ENCODE peak calls at places on chromosomes 11 and 22, in seven cellular contexts. G, M, J, N, U, C and K are unnamed samples.

GRCh38 chr11:79160786-79161403 is 279.9 kb downstream of the TENM4 start:
- DNase-seq in G (no peak), M (no peak), J (no peak), N (no peak), U (no peak), C (peak; percentile 60), K (no peak)

GRCh38 chr11:126231725-126232459 is 20.3 kb downstream of the FAM118B start:
- DNase-seq in G (no peak), M (no peak), J (no peak), N (peak; percentile 87), U (no peak), C (no peak), K (no peak)

GRCh38 chr11:35010656-35011055 is 94.2 kb downstream of the PDHX start:
- DNase-seq in G (no peak), M (no peak), J (no peak), N (no peak), U (no peak), C (no peak), K (no peak)

GRCh38 chr11:127866109-127866508 is 721.2 kb downstream of the ETS1 start:
- DNase-seq in G (no peak), M (no peak), J (no peak), N (no peak), U (no peak), C (peak; percentile 31), K (no peak)

GRCh38 chr22:36008565-36008964 is 20.1 kb downstream of the RBFOX2 start:
- DNase-seq in G (no peak), M (no peak), J (no peak), N (no peak), U (no peak), C (no peak), K (no peak)

GRCh38 chr11:118002010-118002540 is 15.9 kb downstream of the IL10RA start:
- DNase-seq in G (no peak), M (no peak), J (no peak), N (no peak), U (no peak), C (no peak), K (no peak)

GRCh38 chr11:113474362-113475159 is 637 bp downstream of the DRD2 start:
- DNase-seq in G (no peak), M (peak; percentile 17), J (peak; percentile 64), N (peak; percentile 64), U (peak; percentile 28), C (peak; percentile 84), K (peak; percentile 30)

GRCh38 chr11:67698247-67698646 is 23.8 kb upstream of the ALDH3B2 start:
- DNase-seq in G (peak; percentile 22), M (no peak), J (no peak), N (no peak), U (peak; percentile 49), C (no peak), K (no peak)

GRCh38 chr11:106011481-106011880 is 10.6 kb downstream of the MSANTD4 start:
- DNase-seq in G (no peak), M (no peak), J (no peak), N (no peak), U (no peak), C (no peak), K (no peak)

GRCh38 chr22:40054486-40054885 is 59.7 kb downstream of the FAM83F start:
- DNase-seq in G (no peak), M (no peak), J (no peak), N (no peak), U (no peak), C (no peak), K (no peak)

GRCh38 chr11:76610871-76611475 is 59.6 kb downstream of the LRRC32 start:
- DNase-seq in G (no peak), M (no peak), J (no peak), N (no peak), U (no peak), C (no peak), K (no peak)

DNA sequence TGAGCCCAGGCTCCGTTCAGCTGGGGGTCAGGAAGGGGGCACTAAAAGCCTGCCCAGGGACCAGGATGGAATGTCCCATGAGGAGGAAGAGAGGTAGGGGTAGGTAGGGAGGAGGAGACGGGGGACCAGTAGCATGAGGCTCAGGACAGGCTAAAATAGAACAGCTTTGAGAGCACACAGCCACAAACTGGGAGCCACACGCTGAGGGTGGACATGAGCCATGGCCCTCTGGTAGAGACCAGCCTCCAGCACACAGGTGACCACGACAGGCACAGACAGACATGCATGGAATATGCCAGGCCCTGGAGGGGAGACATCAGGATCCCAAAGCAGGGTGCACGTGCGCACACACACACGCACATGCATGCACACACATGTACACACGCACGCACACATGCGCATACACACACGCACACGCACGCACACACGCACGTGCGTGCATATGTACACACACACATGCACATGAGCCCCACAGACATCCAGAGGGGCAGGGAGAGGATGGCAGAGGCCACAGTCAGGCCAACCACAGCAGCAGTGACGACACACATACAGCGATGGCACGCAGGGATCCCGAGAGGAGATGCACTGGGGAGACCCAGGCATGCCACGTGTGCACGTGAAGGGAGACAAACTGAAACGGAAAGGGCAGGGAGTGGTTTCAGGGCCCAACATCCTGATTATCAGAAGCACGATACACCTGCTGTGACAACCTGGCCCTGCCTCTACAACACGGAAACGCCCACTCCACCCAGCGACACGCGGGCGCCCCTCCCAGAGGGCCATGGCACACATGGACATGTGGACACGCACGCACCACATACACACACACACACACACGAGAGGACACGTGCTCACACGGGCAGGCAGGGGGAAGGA is 25.7 kb downstream of the LRRC10B start:
- DNase-seq in G (no peak), M (no peak), J (no peak), N (no peak), U (no peak), C (no peak), K (no peak)
- H3K4me1 ChIP-seq in G (peaks cover 9% of the 10 kb centered on the region), M (no peaks in the 10 kb centered on the region), J (no peaks in the 10 kb centered on the region), N (no peaks in the 10 kb centered on the region), U (peaks cover 46% of the 10 kb centered on the region), C (no peaks in the 10 kb centered on the region), K (no peaks in the 10 kb centered on the region)

GRCh38 chr22:49747705-49748104 is 80.0 kb downstream of the BRD1 start:
- DNase-seq in G (no peak), M (no peak), J (no peak), N (no peak), U (no peak), C (no peak), K (no peak)

GRCh38 chr22:49749227-49749626 is 78.4 kb downstream of the BRD1 start:
- DNase-seq in G (no peak), M (no peak), J (no peak), N (no peak), U (no peak), C (no peak), K (no peak)

GRCh38 chr22:49747130-49747529 is 80.5 kb downstream of the BRD1 start:
- DNase-seq in G (no peak), M (no peak), J (no peak), N (no peak), U (no peak), C (no peak), K (no peak)

GRCh38 chr22:49748514-49748913 is 79.2 kb downstream of the BRD1 start:
- DNase-seq in G (no peak), M (no peak), J (no peak), N (no peak), U (no peak), C (no peak), K (no peak)

DNA sequence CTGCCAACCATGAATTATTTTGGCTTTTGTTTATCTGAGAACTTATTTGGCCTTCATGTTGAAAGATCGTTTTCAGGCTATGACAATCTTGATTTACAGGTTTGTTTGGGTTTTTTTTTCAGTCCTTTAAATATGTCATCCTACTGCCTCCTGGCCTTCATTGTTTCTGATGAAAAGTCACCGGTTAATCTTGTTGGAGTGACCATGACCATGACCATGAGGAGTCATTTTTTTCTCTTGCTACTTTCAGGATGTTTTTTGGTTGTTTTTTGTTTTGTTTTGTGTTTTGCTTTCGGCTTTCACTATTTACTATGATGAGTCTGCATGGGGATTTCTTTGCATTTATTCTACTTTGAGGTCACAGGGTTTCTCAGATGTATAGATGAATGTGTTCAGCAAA is 81.6 kb downstream of the BRD1 start:
- DNase-seq in G (no peak), M (no peak), J (no peak), N (no peak), U (no peak), C (no peak), K (no peak)
- H3K4me3 ChIP-seq in G (no peak overlapping the region), M (no peak overlapping the region), J (no peak overlapping the region), N (no peak overlapping the region), U (no peak overlapping the region), C (no peak overlapping the region), K (no peak overlapping the region)

DNA sequence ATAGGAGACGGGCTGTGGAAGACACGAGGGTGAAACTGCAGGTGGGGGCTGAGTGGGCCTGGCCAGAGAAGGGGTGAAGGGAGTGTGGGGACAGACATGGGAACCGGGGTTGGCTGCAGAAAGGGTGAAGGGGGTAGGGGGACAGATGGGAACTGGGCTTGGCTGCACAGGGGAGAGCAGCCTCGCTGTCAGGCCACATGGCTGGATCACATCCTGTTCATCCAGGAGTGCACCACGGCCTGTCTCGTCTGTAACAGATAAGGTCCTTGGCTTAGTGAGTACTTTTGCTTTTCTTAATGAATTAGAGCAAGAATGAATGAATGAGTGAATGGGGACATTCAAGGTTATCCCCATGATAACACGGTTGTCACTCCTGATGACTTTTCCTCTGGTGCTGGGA is 13.5 kb downstream of the FBLN1 start:
- DNase-seq in G (no peak), M (no peak), J (no peak), N (no peak), U (no peak), C (no peak), K (no peak)
- H3K36me3 ChIP-seq in G (no peaks in the 10 kb centered on the region), M (no peaks in the 10 kb centered on the region), J (no peaks in the 10 kb centered on the region), N (no peaks in the 10 kb centered on the region), U (peaks cover 24% of the 10 kb centered on the region), C (no peaks in the 10 kb centered on the region), K (no peaks in the 10 kb centered on the region)

GRCh38 chr11:102323542-102324261 is 6.4 kb downstream of the BIRC3 start:
- DNase-seq in G (no peak), M (no peak), J (no peak), N (no peak), U (no peak), C (peak; percentile 57), K (no peak)
- H3K4me1 ChIP-seq in G (peaks cover 5% of the 10 kb centered on the region), M (peaks cover 20% of the 10 kb centered on the region), J (no peaks in the 10 kb centered on the region), N (no peaks in the 10 kb centered on the region), U (no peaks in the 10 kb centered on the region), C (peaks cover 10% of the 10 kb centered on the region), K (peaks cover 80% of the 10 kb centered on the region)

DNA sequence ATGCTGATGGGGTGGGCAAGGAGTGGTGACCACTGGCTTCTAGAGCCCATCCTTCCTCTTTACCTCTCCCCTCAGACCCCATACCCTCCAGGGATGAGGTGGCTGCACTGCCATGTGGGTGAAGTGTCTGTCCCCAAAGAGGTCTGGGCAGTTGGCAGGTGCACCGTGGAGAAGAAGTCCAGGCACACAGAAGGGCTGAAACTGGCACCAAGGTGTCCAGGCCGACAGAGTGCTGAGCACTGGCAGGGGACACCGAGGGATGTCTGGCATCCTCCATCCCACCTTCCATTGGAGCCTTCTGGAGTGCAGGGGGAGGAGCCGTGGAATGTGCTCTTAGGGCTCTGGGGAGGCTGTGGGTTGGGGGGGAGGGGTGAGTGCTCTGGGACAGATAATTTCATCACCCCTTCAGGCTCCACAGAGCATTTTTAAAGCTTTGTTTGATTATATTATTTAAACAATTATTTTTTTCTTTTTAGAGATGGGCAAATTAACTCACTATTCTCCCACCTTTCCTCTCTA is 37.9 kb downstream of the PKNOX2 start:
- DNase-seq in G (no peak), M (no peak), J (no peak), N (no peak), U (no peak), C (no peak), K (no peak)
- H3K4me3 ChIP-seq in G (no peak overlapping the region), M (no peak overlapping the region), J (no peak overlapping the region), N (no peak overlapping the region), U (peak overlapping the region; percentile 27), C (no peak overlapping the region), K (no peak overlapping the region)